ENCODE peak calls at places on chromosomes 4 and X, in four cellular contexts. One of them, this sample, is unnamed.

GRCh38 chr4:160880186-160880585 is 1283.6 kb downstream of the FSTL5 start:
- DNase-seq in cardiac septum: no peak
- DNase-seq in BE2C: no peak
- DNase-seq in endodermal cell: no peak
- DNase-seq in this sample: no peak

GRCh38 chrX:9646471-9647038 is 119.1 kb downstream of the GPR143 start:
- DNase-seq in cardiac septum: no peak
- DNase-seq in BE2C: no peak
- DNase-seq in endodermal cell: no peak
- DNase-seq in this sample: no peak

GRCh38 chrX:118730500-118731247 is 3.3 kb downstream of the IL13RA1 start:
- DNase-seq in cardiac septum: no peak
- DNase-seq in BE2C: no peak
- DNase-seq in endodermal cell: no peak
- DNase-seq in this sample: no peak

GRCh38 chr4:150327262-150327780 is 249.1 kb downstream of the DCLK2 start:
- DNase-seq in cardiac septum: no peak
- DNase-seq in BE2C: no peak
- DNase-seq in endodermal cell: no peak
- DNase-seq in this sample: no peak

GRCh38 chrX:18151661-18152060 is 69.0 kb downstream of the BEND2 start:
- DNase-seq in cardiac septum: no peak
- DNase-seq in BE2C: no peak
- DNase-seq in endodermal cell: no peak
- DNase-seq in this sample: no peak

GRCh38 chrX:40719218-40719617 is 16.1 kb downstream of the MED14 start:
- DNase-seq in cardiac septum: no peak
- DNase-seq in BE2C: no peak
- DNase-seq in endodermal cell: no peak
- DNase-seq in this sample: no peak

GRCh38 chr4:119139822-119140252 is 4.2 kb downstream of the MYOZ2 start:
- DNase-seq in cardiac septum: no peak
- DNase-seq in BE2C: no peak
- DNase-seq in endodermal cell: no peak
- DNase-seq in this sample: no peak

GRCh38 chrX:151695583-151695930 is 299 bp downstream of the PRRG3 start:
- DNase-seq in cardiac septum: peak; percentile 73
- DNase-seq in BE2C: no peak
- DNase-seq in endodermal cell: no peak
- DNase-seq in this sample: no peak

GRCh38 chrX:68060506-68061205 is 372.6 kb downstream of the OPHN1 start:
- DNase-seq in cardiac septum: no peak
- DNase-seq in BE2C: no peak
- DNase-seq in endodermal cell: peak; percentile 45
- DNase-seq in this sample: no peak

GRCh38 chr4:105605493-105605892 is 53.1 kb downstream of the ARHGEF38 start:
- DNase-seq in cardiac septum: no peak
- DNase-seq in BE2C: no peak
- DNase-seq in endodermal cell: no peak
- DNase-seq in this sample: no peak

GRCh38 chr4:24973471-24974251 is 57.1 kb downstream of the LGI2 start:
- DNase-seq in cardiac septum: no peak
- DNase-seq in BE2C: no peak
- DNase-seq in endodermal cell: peak; percentile 45
- DNase-seq in this sample: no peak

GRCh38 chrX:13934731-13935130 is 95.0 kb downstream of the GEMIN8 start:
- DNase-seq in cardiac septum: no peak
- DNase-seq in BE2C: no peak
- DNase-seq in endodermal cell: no peak
- DNase-seq in this sample: no peak

GRCh38 chr4:18366762-18367358 is 345.3 kb upstream of the LCORL start:
- DNase-seq in cardiac septum: no peak
- DNase-seq in BE2C: peak; percentile 23
- DNase-seq in endodermal cell: peak; percentile 49
- DNase-seq in this sample: no peak

GRCh38 chr4:104425948-104426347 is 68.7 kb downstream of the CXXC4 start:
- DNase-seq in cardiac septum: no peak
- DNase-seq in BE2C: no peak
- DNase-seq in endodermal cell: no peak
- DNase-seq in this sample: no peak

GRCh38 chr4:95732061-95732460 is 107.8 kb upstream of the PDHA2 start:
- DNase-seq in cardiac septum: no peak
- DNase-seq in BE2C: peak; percentile 68
- DNase-seq in endodermal cell: no peak
- DNase-seq in this sample: no peak

GRCh38 chr4:139943277-139943676 is 210.7 kb downstream of the MAML3 start:
- DNase-seq in cardiac septum: no peak
- DNase-seq in BE2C: no peak
- DNase-seq in endodermal cell: peak; percentile 79
- DNase-seq in this sample: no peak

GRCh38 chr4:69951602-69952001 is 13.9 kb downstream of the CSN2 start:
- DNase-seq in cardiac septum: no peak
- DNase-seq in BE2C: no peak
- DNase-seq in endodermal cell: no peak
- DNase-seq in this sample: no peak

GRCh38 chr4:147407261-147408045 is 73.4 kb upstream of the EDNRA start:
- DNase-seq in cardiac septum: no peak
- DNase-seq in BE2C: no peak
- DNase-seq in endodermal cell: peak; percentile 79
- DNase-seq in this sample: no peak

GRCh38 chr4:36222702-36223101 is 21.6 kb downstream of the ARAP2 start:
- DNase-seq in cardiac septum: no peak
- DNase-seq in BE2C: no peak
- DNase-seq in endodermal cell: no peak
- DNase-seq in this sample: no peak

GRCh38 chr4:106986486-106986885 is 49.6 kb downstream of the DKK2 start:
- DNase-seq in cardiac septum: no peak
- DNase-seq in BE2C: no peak
- DNase-seq in endodermal cell: no peak
- DNase-seq in this sample: no peak

GRCh38 chr4:95027906-95028618 is 270.3 kb downstream of the BMPR1B start:
- DNase-seq in cardiac septum: no peak
- DNase-seq in BE2C: no peak
- DNase-seq in endodermal cell: no peak
- DNase-seq in this sample: no peak

GRCh38 chrX:74434336-74434735 is 13.0 kb downstream of the SLC16A2 start:
- DNase-seq in cardiac septum: no peak
- DNase-seq in BE2C: no peak
- DNase-seq in endodermal cell: no peak
- DNase-seq in this sample: no peak

GRCh38 chr4:157196050-157196449 is 24.5 kb upstream of the GRIA2 start:
- DNase-seq in cardiac septum: no peak
- DNase-seq in BE2C: no peak
- DNase-seq in endodermal cell: peak; percentile 47
- DNase-seq in this sample: no peak

GRCh38 chrX:36414056-36414455 is 494.5 kb downstream of the CFAP47 start:
- DNase-seq in cardiac septum: no peak
- DNase-seq in BE2C: no peak
- DNase-seq in endodermal cell: no peak
- DNase-seq in this sample: no peak

GRCh38 chr4:110196871-110197420 is 1.5 kb downstream of the ELOVL6 start:
- DNase-seq in cardiac septum: peak; percentile 79
- DNase-seq in BE2C: no peak
- DNase-seq in endodermal cell: no peak
- DNase-seq in this sample: peak; percentile 52

GRCh38 chr4:55768291-55768690 is 51.3 kb upstream of the EXOC1L start:
- DNase-seq in cardiac septum: no peak
- DNase-seq in BE2C: peak; percentile 30
- DNase-seq in endodermal cell: peak; percentile 82
- DNase-seq in this sample: no peak

GRCh38 chr4:152259866-152260265 is 276.0 kb downstream of the FBXW7 start:
- DNase-seq in cardiac septum: no peak
- DNase-seq in BE2C: no peak
- DNase-seq in endodermal cell: no peak
- DNase-seq in this sample: no peak

GRCh38 chrX:11427082-11428033 is 134.1 kb downstream of the AMELX start:
- DNase-seq in cardiac septum: no peak
- DNase-seq in BE2C: no peak
- DNase-seq in endodermal cell: peak; percentile 74
- DNase-seq in this sample: no peak

GRCh38 chr4:150078041-150078995 is at the start of gene DCLK2:
- DNase-seq in cardiac septum: peak; percentile 93
- DNase-seq in BE2C: peak; percentile 86
- DNase-seq in endodermal cell: peak; percentile 86
- DNase-seq in this sample: no peak

GRCh38 chr4:168374772-168375523 is 56.4 kb upstream of the DDX60 start:
- DNase-seq in cardiac septum: no peak
- DNase-seq in BE2C: no peak
- DNase-seq in endodermal cell: no peak
- DNase-seq in this sample: no peak

GRCh38 chr4:168480991-168481588 is 798 bp upstream of the DDX60L start:
- DNase-seq in cardiac septum: no peak
- DNase-seq in BE2C: no peak
- DNase-seq in endodermal cell: no peak
- DNase-seq in this sample: peak; percentile 36

GRCh38 chr4:110487873-110488272 is 11.9 kb downstream of the ENPEP start:
- DNase-seq in cardiac septum: no peak
- DNase-seq in BE2C: no peak
- DNase-seq in endodermal cell: no peak
- DNase-seq in this sample: no peak

GRCh38 chrX:30489323-30489722 is 88.2 kb downstream of the TASL start:
- DNase-seq in cardiac septum: no peak
- DNase-seq in BE2C: no peak
- DNase-seq in endodermal cell: peak; percentile 50
- DNase-seq in this sample: no peak

This sample was measured in stimulated activated naive CD4-positive, alpha-beta T cell.